ENCODE peak calls at places on chromosomes 16 and 17, in four cellular contexts. A is AG04450; N is T-helper 2 cell; R is activated gamma-delta T cell treated with anti-CD3 and anti-CD28 coated beads, Interleukin-2, amount 50 U/mL, for 16 hours. C is an unnamed sample.

GRCh38 chr16:86411878-86412277 is 98.4 kb upstream of the FOXF1 start:
- DNase-seq in N (no peak), R (no peak), A (no peak), C (no peak)

GRCh38 chr17:9240659-9241370 is 219.5 kb downstream of the NTN1 start:
- DNase-seq in A (no peak), R (no peak), N (no peak), C (no peak)

GRCh38 chr16:89815639-89816348 is 653 bp downstream of the FANCA start:
- DNase-seq in N (no peak), R (no peak), A (no peak), C (no peak)

GRCh38 chr16:54287758-54288591 is 1.4 kb upstream of the IRX3 start:
- DNase-seq in N (no peak), A (no peak), R (no peak), C (no peak)

GRCh38 chr16:47461598-47462266 is 601 bp downstream of the PHKB start:
- DNase-seq in R (no peak), N (no peak), A (no peak), C (peak; percentile 18)

GRCh38 chr17:28221751-28222414 is 97.1 kb upstream of the TMEM97 start:
- DNase-seq in R (no peak), N (no peak), A (no peak), C (no peak)

GRCh38 chr16:16830973-16831372 is 452.0 kb downstream of the NPIPA7 start:
- DNase-seq in A (no peak), N (no peak), R (no peak), C (no peak)

GRCh38 chr16:24977673-24978065 is 37.5 kb downstream of the ARHGAP17 start:
- DNase-seq in R (no peak), A (peak; percentile 48), N (no peak), C (peak; percentile 32)

GRCh38 chr16:56266981-56267607 is 75.8 kb downstream of the GNAO1 start:
- DNase-seq in A (no peak), N (no peak), R (no peak), C (no peak)

GRCh38 chr16:88917915-88918627 is 51.6 kb upstream of the PABPN1L start:
- DNase-seq in R (no peak), N (no peak), A (no peak), C (no peak)

GRCh38 chr17:72182256-72182890 is 61.6 kb downstream of the SOX9 start:
- DNase-seq in A (no peak), N (no peak), R (no peak), C (no peak)

GRCh38 chr16:88686439-88687253 is at the start of gene SNAI3:
- DNase-seq in A (no peak), N (peak; percentile 84), R (peak; percentile 71), C (no peak)

GRCh38 chr16:2968738-2969544 is at the start of gene PAQR4:
- DNase-seq in R (peak; percentile 45), N (peak; percentile 66), A (peak; percentile 38), C (peak; percentile 76)

GRCh38 chr17:21209511-21210175 is 4.3 kb downstream of the TMEM11 start:
- DNase-seq in R (no peak), A (no peak), N (no peak), C (no peak)

GRCh38 chr16:73735954-73736353 is 560.7 kb upstream of the PSMD7 start:
- DNase-seq in N (no peak), R (no peak), A (no peak), C (no peak)

GRCh38 chr17:58344047-58344790 is 7.8 kb downstream of the SUPT4H1 start:
- DNase-seq in R (peak; percentile 89), N (peak; percentile 53), A (no peak), C (no peak)

GRCh38 chr16:75074920-75075687 is 41.5 kb downstream of the LDHD start:
- DNase-seq in A (no peak), N (peak; percentile 40), R (peak; percentile 74), C (no peak)

GRCh38 chr17:6592193-6592592 is 35.8 kb upstream of the PITPNM3 start:
- DNase-seq in R (no peak), N (no peak), A (no peak), C (no peak)

GRCh38 chr16:576823-577201 is 7.0 kb downstream of the PIGQ start:
- DNase-seq in R (no peak), N (no peak), A (no peak), C (no peak)

GRCh38 chr17:11935734-11936406 is 61.4 kb downstream of the ZNF18 start:
- DNase-seq in R (no peak), N (no peak), A (no peak), C (no peak)

GRCh38 chr16:13957197-13958078 is 37.5 kb downstream of the ERCC4 start:
- DNase-seq in A (peak; percentile 80), N (no peak), R (no peak), C (peak; percentile 91)

GRCh38 chr17:79933863-79934652 is 94.8 kb upstream of the CBX4 start:
- DNase-seq in N (no peak), A (no peak), R (no peak), C (no peak)

GRCh38 chr17:73969956-73970355 is 233.5 kb upstream of the RPL38 start:
- DNase-seq in R (no peak), N (no peak), A (no peak), C (no peak)

GRCh38 chr17:78332530-78332929 is 27.3 kb downstream of the SOCS3 start:
- DNase-seq in A (no peak), R (no peak), N (no peak), C (no peak)

GRCh38 chr17:40617678-40618240 is 29.9 kb downstream of the SMARCE1 start:
- DNase-seq in N (no peak), R (no peak), A (no peak), C (no peak)

GRCh38 chr17:59851431-59852375 is 41.0 kb downstream of the TUBD1 start:
- DNase-seq in R (no peak), A (peak; percentile 98), N (no peak), C (peak; percentile 93)

GRCh38 chr16:74999208-74999682 is 421 bp downstream of the ZNRF1 start:
- DNase-seq in A (no peak), R (no peak), N (no peak), C (no peak)

GRCh38 chr16:49452568-49452967 is 79.0 kb downstream of the C16orf78 start:
- DNase-seq in R (no peak), N (no peak), A (no peak), C (no peak)

GRCh38 chr17:56694825-56695224 is 101.3 kb downstream of the NOG start:
- DNase-seq in N (no peak), R (no peak), A (no peak), C (no peak)

GRCh38 chr17:50631908-50632571 is 2.6 kb upstream of the ABCC3 start:
- DNase-seq in A (no peak), N (no peak), R (no peak), C (no peak)

GRCh38 chr17:32488604-32489180 is 1.9 kb downstream of the CDK5R1 start:
- DNase-seq in R (no peak), N (no peak), A (no peak), C (no peak)

GRCh38 chr17:34254146-34254545 is 939 bp upstream of the CCL2 start:
- DNase-seq in R (no peak), A (peak; percentile 38), N (no peak), C (peak; percentile 56)

GRCh38 chr16:15576960-15577958 is 65.7 kb downstream of the MARF1 start:
- DNase-seq in A (no peak), R (no peak), N (no peak), C (no peak)

GRCh38 chr16:743794-744500 is 3.1 kb upstream of the CIAO3 start:
- DNase-seq in N (no peak), A (no peak), R (no peak), C (no peak)

GRCh38 chr16:19307587-19308241 is 22.2 kb downstream of the CLEC19A start:
- DNase-seq in N (no peak), R (no peak), A (no peak), C (no peak)